ENCODE peak calls at places on chromosomes 11 and 22, in eight cellular contexts. X, A, P, D, T, L, H and M are unnamed samples.

GRCh38 chr11:27697679-27698275 is 2.5 kb downstream of the BDNF start:
- DNase-seq in H (no peak), P (peak), L (no peak), X (no peak), D (no peak), A (no peak), T (no peak), M (no peak)

GRCh38 chr22:40482391-40482790 is 112.0 kb downstream of the SGSM3 start:
- DNase-seq in P (no peak), D (no peak), X (no peak), H (no peak), T (no peak), L (no peak), A (no peak), M (no peak)

GRCh38 chr11:66101055-66101454 is 31.0 kb downstream of the PACS1 start:
- DNase-seq in P (no peak), H (no peak), A (no peak), L (no peak), T (no peak), X (no peak), D (no peak), M (no peak)

GRCh38 chr11:117019871-117020270 is 78.4 kb downstream of the SIK3 start:
- DNase-seq in L (no peak), H (no peak), T (no peak), D (no peak), X (no peak), P (no peak), A (no peak), M (no peak)

GRCh38 chr11:41955635-41956400 is 496.4 kb upstream of the LRRC4C start:
- DNase-seq in P (no peak), X (no peak), H (no peak), L (no peak), D (no peak), A (no peak), T (no peak), M (no peak)

GRCh38 chr11:131671764-131672163 is 301.3 kb downstream of the NTM start:
- DNase-seq in L (no peak), X (no peak), P (no peak), H (peak), D (peak), A (no peak), T (no peak), M (no peak)

GRCh38 chr22:46777609-46777970 is 15.1 kb downstream of the TBC1D22A start:
- DNase-seq in T (peak), X (no peak), L (no peak), A (no peak), H (no peak), P (no peak), D (no peak), M (peak)

GRCh38 chr11:67272327-67273259 is 6.3 kb downstream of the GRK2 start:
- DNase-seq in T (peak), P (no peak), H (no peak), A (no peak), L (no peak), X (no peak), D (peak), M (no peak)

GRCh38 chr11:58958500-58958899 is 19.2 kb downstream of the GLYATL1 start:
- DNase-seq in P (no peak), A (no peak), X (no peak), D (no peak), L (peak), T (peak), H (no peak), M (no peak)

GRCh38 chr11:45538363-45538762 is 127.1 kb downstream of the CHST1 start:
- DNase-seq in H (no peak), D (no peak), P (no peak), X (no peak), A (no peak), T (no peak), L (no peak), M (no peak)

GRCh38 chr11:62340269-62340901 is 3.1 kb downstream of the ASRGL1 start:
- DNase-seq in D (peak), X (peak), H (peak), T (peak), L (peak), A (no peak), P (peak), M (peak)

GRCh38 chr22:29481265-29482000 is 1.4 kb downstream of the NEFH start:
- DNase-seq in T (no peak), L (peak), P (no peak), D (no peak), X (peak), A (no peak), H (no peak), M (no peak)

GRCh38 chr22:44972363-44973083 is 37.3 kb downstream of the PHF21B start:
- DNase-seq in T (peak), X (no peak), A (peak), D (no peak), L (no peak), P (peak), H (no peak), M (peak)

GRCh38 chr11:30936476-30936875 is 350.3 kb upstream of the MPPED2 start:
- DNase-seq in A (no peak), P (peak), H (no peak), X (no peak), D (no peak), T (no peak), L (no peak), M (no peak)

GRCh38 chr11:113562981-113563461 is 87.8 kb upstream of the DRD2 start:
- DNase-seq in D (no peak), T (no peak), P (no peak), H (no peak), X (no peak), L (no peak), A (no peak), M (no peak)

GRCh38 chr11:134667505-134667904 is 255.5 kb upstream of the B3GAT1 start:
- DNase-seq in D (peak), T (no peak), L (no peak), A (no peak), X (no peak), P (no peak), H (no peak), M (no peak)

GRCh38 chr22:50687829-50688228 is 15.2 kb downstream of the SHANK3 start:
- DNase-seq in X (no peak), L (no peak), H (no peak), T (no peak), P (no peak), A (no peak), D (peak), M (no peak)

GRCh38 chr22:23256986-23257888 is 76.9 kb downstream of the BCR start:
- DNase-seq in H (no peak), L (no peak), D (peak), P (no peak), T (no peak), X (peak), A (no peak), M (no peak)

GRCh38 chr11:8698917-8699441 is 16.4 kb downstream of the RPL27A start:
- DNase-seq in A (no peak), D (peak), X (no peak), H (no peak), P (no peak), L (no peak), T (no peak), M (no peak)

GRCh38 chr11:129372609-129373488 is 2.8 kb upstream of the BARX2 start:
- DNase-seq in A (no peak), D (no peak), X (no peak), P (no peak), T (no peak), L (no peak), H (no peak), M (no peak)

GRCh38 chr11:7572001-7572712 is 58.4 kb downstream of the PPFIBP2 start:
- DNase-seq in X (no peak), P (no peak), H (no peak), L (no peak), T (no peak), A (peak), D (no peak), M (no peak)

GRCh38 chr11:28659716-28660348 is 551.6 kb downstream of the METTL15 start:
- DNase-seq in L (no peak), X (peak), H (no peak), D (no peak), P (no peak), T (no peak), A (no peak), M (no peak)

GRCh38 chr22:36301384-36301828 is 48.5 kb downstream of the APOL1 start:
- DNase-seq in T (peak), P (peak), H (no peak), D (peak), A (peak), L (peak), X (peak), M (peak)

GRCh38 chr11:34916810-34917780 is 677 bp downstream of the PDHX start:
- DNase-seq in A (no peak), L (no peak), D (no peak), H (no peak), P (peak), T (no peak), X (no peak), M (no peak)

GRCh38 chr11:11998091-11998781 is 10.2 kb downstream of the DKK3 start:
- DNase-seq in X (peak), L (no peak), P (peak), T (no peak), H (no peak), A (no peak), D (no peak), M (no peak)

GRCh38 chr22:45295492-45295891 is 10.7 kb downstream of the UPK3A start:
- DNase-seq in L (no peak), P (no peak), T (no peak), A (no peak), H (no peak), X (no peak), D (no peak), M (no peak)

GRCh38 chr11:12007230-12007593 is 1.2 kb downstream of the DKK3 start:
- DNase-seq in A (no peak), L (no peak), T (no peak), H (no peak), P (no peak), X (no peak), D (no peak), M (no peak)

GRCh38 chr11:75246006-75246672 is 5.6 kb downstream of the TPBGL start:
- DNase-seq in L (no peak), X (no peak), T (peak), D (no peak), A (no peak), H (no peak), P (no peak), M (no peak)

GRCh38 chr11:60705895-60706294 is 6.5 kb downstream of the MS4A8 start:
- DNase-seq in P (no peak), L (no peak), H (no peak), X (no peak), T (no peak), A (no peak), D (no peak), M (no peak)